ENCODE peak calls at places on chromosomes 5 and 9, in nine cellular contexts. G, Q, M, J, C, I, U, P and T are unnamed samples.

GRCh38 chr5:142015781-142016533 is 3.1 kb upstream of the GNPDA1 start:
- DNase-seq in G (no peak), Q (no peak), M (peak; percentile 28), J (peak; percentile 74), C (no peak), I (no peak), U (no peak), P (peak; percentile 82), T (no peak)

GRCh38 chr5:2751592-2752021 is at the start of gene IRX2:
- DNase-seq in G (no peak), Q (peak; percentile 64), M (no peak), J (no peak), C (peak; percentile 98), I (no peak), U (no peak), P (no peak), T (no peak)

GRCh38 chr5:10409504-10409903 is 32.2 kb upstream of the ROPN1L start:
- DNase-seq in G (no peak), Q (no peak), M (no peak), J (no peak), C (no peak), I (no peak), U (no peak), P (no peak), T (no peak)

GRCh38 chr9:108039491-108039890 is 549.9 kb upstream of the KLF4 start:
- DNase-seq in G (no peak), Q (no peak), M (no peak), J (no peak), C (no peak), I (no peak), U (no peak), P (peak; percentile 43), T (no peak)

GRCh38 chr9:37144762-37145161 is 24.4 kb downstream of the ZCCHC7 start:
- DNase-seq in G (no peak), Q (peak; percentile 5), M (peak; percentile 60), J (no peak), C (no peak), I (no peak), U (no peak), P (peak; percentile 50), T (no peak)

GRCh38 chr5:178489281-178489976 is 100.8 kb downstream of the COL23A1 start:
- DNase-seq in G (no peak), Q (no peak), M (no peak), J (no peak), C (peak; percentile 32), I (no peak), U (no peak), P (no peak), T (no peak)

GRCh38 chr5:84403773-84404172 is 19.1 kb upstream of the EDIL3 start:
- DNase-seq in G (no peak), Q (no peak), M (no peak), J (no peak), C (peak; percentile 71), I (no peak), U (no peak), P (peak; percentile 96), T (peak; percentile 35)

GRCh38 chr9:127987103-127987614 is 6.4 kb upstream of the EEIG1 start:
- DNase-seq in G (no peak), Q (no peak), M (peak; percentile 57), J (no peak), C (peak; percentile 39), I (no peak), U (no peak), P (peak; percentile 87), T (no peak)

GRCh38 chr5:131671994-131672655 is 37.1 kb upstream of the RAPGEF6 start:
- DNase-seq in G (no peak), Q (no peak), M (no peak), J (no peak), C (peak; percentile 98), I (no peak), U (no peak), P (no peak), T (no peak)

GRCh38 chr5:71891856-71892255 is 172.8 kb downstream of the CARTPT start:
- DNase-seq in G (no peak), Q (peak; percentile 18), M (no peak), J (no peak), C (peak; percentile 79), I (peak; percentile 35), U (no peak), P (peak; percentile 69), T (no peak)

GRCh38 chr9:95193067-95193466 is 124.4 kb downstream of the FANCC start:
- DNase-seq in G (no peak), Q (no peak), M (no peak), J (no peak), C (no peak), I (no peak), U (no peak), P (no peak), T (peak; percentile 12)

GRCh38 chr9:111728617-111729366 is 65.9 kb downstream of the SHOC1 start:
- DNase-seq in G (no peak), Q (no peak), M (no peak), J (no peak), C (peak; percentile 88), I (peak; percentile 22), U (no peak), P (peak; percentile 96), T (peak; percentile 87)

GRCh38 chr9:92887880-92888338 is 10.1 kb upstream of the ZNF484 start:
- DNase-seq in G (no peak), Q (no peak), M (no peak), J (no peak), C (no peak), I (no peak), U (no peak), P (no peak), T (no peak)

GRCh38 chr5:144205141-144205551 is 34.5 kb downstream of the KCTD16 start:
- DNase-seq in G (no peak), Q (peak; percentile 45), M (no peak), J (no peak), C (peak; percentile 52), I (peak; percentile 55), U (no peak), P (peak; percentile 55), T (no peak)

GRCh38 chr9:132548971-132549649 is 33.3 kb upstream of the BARHL1 start:
- DNase-seq in G (no peak), Q (no peak), M (no peak), J (no peak), C (no peak), I (peak; percentile 36), U (no peak), P (peak; percentile 44), T (peak; percentile 46)

GRCh38 chr9:129823163-129823933 is 588 bp downstream of the TOR1A start:
- DNase-seq in G (no peak), Q (peak; percentile 38), M (peak; percentile 65), J (no peak), C (peak; percentile 38), I (peak; percentile 8), U (peak; percentile 8), P (peak; percentile 46), T (no peak)

GRCh38 chr5:14235872-14236271 is 92.7 kb downstream of the TRIO start:
- DNase-seq in G (no peak), Q (no peak), M (no peak), J (no peak), C (no peak), I (no peak), U (no peak), P (no peak), T (no peak)

GRCh38 chr5:35963381-35963843 is 25.0 kb upstream of the CAPSL start:
- DNase-seq in G (no peak), Q (no peak), M (peak; percentile 31), J (no peak), C (no peak), I (no peak), U (no peak), P (peak; percentile 10), T (no peak)

GRCh38 chr9:651372-651771 is 190.1 kb upstream of the DMRT1 start:
- DNase-seq in G (no peak), Q (no peak), M (no peak), J (no peak), C (no peak), I (no peak), U (no peak), P (no peak), T (no peak)

GRCh38 chr5:67998709-67999251 is 216.8 kb upstream of the PIK3R1 start:
- DNase-seq in G (no peak), Q (no peak), M (no peak), J (no peak), C (peak; percentile 78), I (peak; percentile 32), U (no peak), P (peak; percentile 88), T (peak; percentile 64)

GRCh38 chr5:10685103-10685502 is 75.9 kb downstream of the DAP start:
- DNase-seq in G (no peak), Q (no peak), M (peak; percentile 86), J (no peak), C (no peak), I (no peak), U (no peak), P (no peak), T (no peak)

GRCh38 chr5:8650197-8650596 is 781.2 kb downstream of the MTRR start:
- DNase-seq in G (no peak), Q (no peak), M (no peak), J (no peak), C (peak; percentile 12), I (no peak), U (no peak), P (peak; percentile 67), T (no peak)

GRCh38 chr5:69416180-69416579 is 1.3 kb downstream of the MARVELD2 start:
- DNase-seq in G (no peak), Q (no peak), M (no peak), J (no peak), C (no peak), I (no peak), U (no peak), P (no peak), T (no peak)

GRCh38 chr5:68253612-68254341 is 38.2 kb downstream of the PIK3R1 start:
- DNase-seq in G (no peak), Q (no peak), M (no peak), J (no peak), C (peak; percentile 47), I (no peak), U (no peak), P (no peak), T (no peak)

GRCh38 chr9:3343671-3344070 is 182.1 kb downstream of the RFX3 start:
- DNase-seq in G (no peak), Q (no peak), M (no peak), J (no peak), C (no peak), I (no peak), U (no peak), P (peak; percentile 9), T (no peak)

GRCh38 chr9:73609381-73609780 is 457.7 kb downstream of the ANXA1 start:
- DNase-seq in G (no peak), Q (no peak), M (no peak), J (no peak), C (no peak), I (no peak), U (no peak), P (no peak), T (no peak)

GRCh38 chr9:6243746-6244145 is 28.1 kb downstream of the IL33 start:
- DNase-seq in G (no peak), Q (no peak), M (peak; percentile 59), J (peak; percentile 11), C (no peak), I (peak; percentile 3), U (no peak), P (peak; percentile 82), T (no peak)

GRCh38 chr5:127205147-127205546 is 85.4 kb upstream of the MEGF10 start:
- DNase-seq in G (no peak), Q (no peak), M (no peak), J (no peak), C (no peak), I (no peak), U (no peak), P (no peak), T (no peak)

GRCh38 chr5:94094793-94095441 is 353.5 kb upstream of the POU5F2 start:
- DNase-seq in G (no peak), Q (no peak), M (no peak), J (no peak), C (no peak), I (no peak), U (no peak), P (peak; percentile 28), T (no peak)